ENCODE peak calls at places on chromosomes 2 and 18, in ten cellular contexts. One of them, this sample, is unnamed.

GRCh38 chr2:55047677-55048299 is 2.5 kb downstream of the RTN4 start:
- DNase-seq in K562: no peak
- DNase-seq in IMR-90: peak
- DNase-seq in uterus: no peak
- DNase-seq in right lobe of liver: no peak
- DNase-seq in ovary: no peak
- DNase-seq in Peyer's patch: no peak
- DNase-seq in adrenal gland: peak
- DNase-seq in suprapubic skin: no peak
- DNase-seq in spleen: no peak
- DNase-seq in this sample: no peak

GRCh38 chr2:147017976-147018645 is 826.7 kb upstream of the ACVR2A start:
- DNase-seq in K562: no peak
- DNase-seq in IMR-90: no peak
- DNase-seq in uterus: no peak
- DNase-seq in right lobe of liver: no peak
- DNase-seq in ovary: no peak
- DNase-seq in Peyer's patch: no peak
- DNase-seq in adrenal gland: no peak
- DNase-seq in suprapubic skin: no peak
- DNase-seq in spleen: no peak
- DNase-seq in this sample: no peak

GRCh38 chr18:72697706-72698105 is 153.6 kb upstream of the CBLN2 start:
- DNase-seq in K562: no peak
- DNase-seq in IMR-90: no peak
- DNase-seq in uterus: no peak
- DNase-seq in right lobe of liver: no peak
- DNase-seq in ovary: no peak
- DNase-seq in Peyer's patch: no peak
- DNase-seq in adrenal gland: no peak
- DNase-seq in suprapubic skin: no peak
- DNase-seq in spleen: no peak
- DNase-seq in this sample: no peak

GRCh38 chr2:178280261-178280852 is 86.0 kb downstream of the OSBPL6 start:
- DNase-seq in K562: peak
- DNase-seq in IMR-90: peak
- DNase-seq in uterus: no peak
- DNase-seq in right lobe of liver: no peak
- DNase-seq in ovary: peak
- DNase-seq in Peyer's patch: no peak
- DNase-seq in adrenal gland: peak
- DNase-seq in suprapubic skin: no peak
- DNase-seq in spleen: no peak
- DNase-seq in this sample: no peak

GRCh38 chr2:172086349-172087190 is 1.3 kb downstream of the DLX1 start:
- DNase-seq in K562: no peak
- DNase-seq in IMR-90: no peak
- DNase-seq in uterus: no peak
- DNase-seq in right lobe of liver: no peak
- DNase-seq in ovary: no peak
- DNase-seq in Peyer's patch: peak
- DNase-seq in adrenal gland: no peak
- DNase-seq in suprapubic skin: no peak
- DNase-seq in spleen: peak
- DNase-seq in this sample: peak

GRCh38 chr2:30611572-30611971 is 164.5 kb downstream of the LCLAT1 start:
- DNase-seq in K562: no peak
- DNase-seq in IMR-90: no peak
- DNase-seq in uterus: no peak
- DNase-seq in right lobe of liver: no peak
- DNase-seq in ovary: no peak
- DNase-seq in Peyer's patch: no peak
- DNase-seq in adrenal gland: no peak
- DNase-seq in suprapubic skin: no peak
- DNase-seq in spleen: no peak
- DNase-seq in this sample: no peak

GRCh38 chr2:101827246-101827645 is 129.7 kb downstream of the MAP4K4 start:
- DNase-seq in K562: no peak
- DNase-seq in IMR-90: peak
- DNase-seq in uterus: no peak
- DNase-seq in right lobe of liver: no peak
- DNase-seq in ovary: no peak
- DNase-seq in Peyer's patch: no peak
- DNase-seq in adrenal gland: no peak
- DNase-seq in suprapubic skin: no peak
- DNase-seq in spleen: no peak
- DNase-seq in this sample: no peak

GRCh38 chr2:215883799-215884198 is 129.6 kb downstream of the MREG start:
- DNase-seq in K562: no peak
- DNase-seq in IMR-90: no peak
- DNase-seq in uterus: no peak
- DNase-seq in right lobe of liver: no peak
- DNase-seq in ovary: no peak
- DNase-seq in Peyer's patch: no peak
- DNase-seq in adrenal gland: no peak
- DNase-seq in suprapubic skin: no peak
- DNase-seq in spleen: no peak
- DNase-seq in this sample: no peak

GRCh38 chr2:68849579-68850030 is 21.6 kb downstream of the BMP10 start:
- DNase-seq in K562: peak
- DNase-seq in IMR-90: peak
- DNase-seq in uterus: no peak
- DNase-seq in right lobe of liver: no peak
- DNase-seq in ovary: no peak
- DNase-seq in Peyer's patch: no peak
- DNase-seq in adrenal gland: no peak
- DNase-seq in suprapubic skin: no peak
- DNase-seq in spleen: no peak
- DNase-seq in this sample: no peak

GRCh38 chr2:217064234-217065103 is 204.6 kb upstream of the TNP1 start:
- DNase-seq in K562: no peak
- DNase-seq in IMR-90: no peak
- DNase-seq in uterus: peak
- DNase-seq in right lobe of liver: no peak
- DNase-seq in ovary: peak
- DNase-seq in Peyer's patch: no peak
- DNase-seq in adrenal gland: peak
- DNase-seq in suprapubic skin: no peak
- DNase-seq in spleen: no peak
- DNase-seq in this sample: peak

GRCh38 chr2:237866119-237866621 is 6.7 kb downstream of the RAMP1 start:
- DNase-seq in K562: no peak
- DNase-seq in IMR-90: peak
- DNase-seq in uterus: no peak
- DNase-seq in right lobe of liver: no peak
- DNase-seq in ovary: peak
- DNase-seq in Peyer's patch: no peak
- DNase-seq in adrenal gland: no peak
- DNase-seq in suprapubic skin: no peak
- DNase-seq in spleen: peak
- DNase-seq in this sample: no peak

GRCh38 chr18:36481935-36482334 is 184.4 kb downstream of the FHOD3 start:
- DNase-seq in K562: no peak
- DNase-seq in IMR-90: no peak
- DNase-seq in uterus: no peak
- DNase-seq in right lobe of liver: no peak
- DNase-seq in ovary: no peak
- DNase-seq in Peyer's patch: no peak
- DNase-seq in adrenal gland: no peak
- DNase-seq in suprapubic skin: no peak
- DNase-seq in spleen: no peak
- DNase-seq in this sample: no peak

GRCh38 chr2:98445167-98445522 is 487 bp downstream of the INPP4A start:
- DNase-seq in K562: no peak
- DNase-seq in IMR-90: no peak
- DNase-seq in uterus: no peak
- DNase-seq in right lobe of liver: no peak
- DNase-seq in ovary: no peak
- DNase-seq in Peyer's patch: no peak
- DNase-seq in adrenal gland: no peak
- DNase-seq in suprapubic skin: no peak
- DNase-seq in spleen: peak
- DNase-seq in this sample: no peak

GRCh38 chr18:28723506-28723905 is 546.6 kb upstream of the CDH2 start:
- DNase-seq in K562: no peak
- DNase-seq in IMR-90: peak
- DNase-seq in uterus: no peak
- DNase-seq in right lobe of liver: no peak
- DNase-seq in ovary: no peak
- DNase-seq in Peyer's patch: no peak
- DNase-seq in adrenal gland: no peak
- DNase-seq in suprapubic skin: no peak
- DNase-seq in spleen: no peak
- DNase-seq in this sample: no peak

GRCh38 chr2:114631146-114631545 is 188.7 kb downstream of the DPP10 start:
- DNase-seq in K562: no peak
- DNase-seq in IMR-90: no peak
- DNase-seq in uterus: no peak
- DNase-seq in right lobe of liver: no peak
- DNase-seq in ovary: no peak
- DNase-seq in Peyer's patch: no peak
- DNase-seq in adrenal gland: no peak
- DNase-seq in suprapubic skin: no peak
- DNase-seq in spleen: no peak
- DNase-seq in this sample: no peak

GRCh38 chr2:204108301-204108700 is 171.7 kb downstream of the ICOS start:
- DNase-seq in K562: peak
- DNase-seq in IMR-90: no peak
- DNase-seq in uterus: peak
- DNase-seq in right lobe of liver: no peak
- DNase-seq in ovary: peak
- DNase-seq in Peyer's patch: no peak
- DNase-seq in adrenal gland: peak
- DNase-seq in suprapubic skin: no peak
- DNase-seq in spleen: no peak
- DNase-seq in this sample: no peak

GRCh38 chr2:101724113-101724450 is 26.6 kb downstream of the MAP4K4 start:
- DNase-seq in K562: no peak
- DNase-seq in IMR-90: no peak
- DNase-seq in uterus: no peak
- DNase-seq in right lobe of liver: no peak
- DNase-seq in ovary: no peak
- DNase-seq in Peyer's patch: no peak
- DNase-seq in adrenal gland: no peak
- DNase-seq in suprapubic skin: no peak
- DNase-seq in spleen: no peak
- DNase-seq in this sample: no peak

DNA sequence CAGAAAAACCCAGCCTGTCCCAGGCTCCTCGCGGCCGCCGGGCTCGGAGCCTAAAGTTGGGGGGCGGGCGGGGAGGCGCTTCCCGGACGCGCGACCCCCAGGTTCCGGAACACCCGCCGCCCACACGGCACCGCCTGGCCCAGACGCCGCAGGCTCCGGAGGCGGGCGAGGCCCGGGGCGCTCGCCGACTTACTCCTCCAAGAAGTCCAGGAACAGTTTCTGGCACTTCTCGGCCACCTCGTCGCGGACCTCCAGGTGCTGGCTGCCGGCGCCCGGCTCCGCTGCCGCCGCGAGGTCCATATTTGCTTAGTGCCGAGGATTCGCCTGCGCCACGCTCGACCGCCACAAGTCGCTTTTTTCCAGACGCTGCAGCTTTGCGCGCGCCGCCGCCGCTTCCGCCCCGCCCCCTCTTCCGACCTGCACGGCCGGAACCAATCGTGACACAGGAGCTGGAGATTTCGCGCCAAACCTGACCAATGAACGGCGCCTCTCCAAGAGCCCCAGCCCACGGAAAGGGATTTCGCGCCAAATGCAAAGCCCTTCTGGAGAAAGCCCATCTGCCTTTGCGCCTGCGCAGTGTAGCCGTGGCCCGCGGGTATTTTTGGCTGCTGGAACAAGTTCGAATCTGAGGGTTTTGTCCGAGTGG is at the start of gene MCM6:
- DNase-seq in K562: peak
- DNase-seq in IMR-90: peak
- DNase-seq in uterus: peak
- DNase-seq in right lobe of liver: peak
- DNase-seq in ovary: peak
- DNase-seq in Peyer's patch: peak
- DNase-seq in adrenal gland: peak
- DNase-seq in suprapubic skin: peak
- DNase-seq in spleen: peak
- DNase-seq in this sample: peak
- TF ChIP-seq POLR2A in K562: peak
- TF ChIP-seq POLR2A in IMR-90: no peak
- TF ChIP-seq POLR2A in uterus: peak
- TF ChIP-seq POLR2A in right lobe of liver: peak
- TF ChIP-seq POLR2A in ovary: no peak
- TF ChIP-seq POLR2A in Peyer's patch: peak
- TF ChIP-seq POLR2A in adrenal gland: no peak
- TF ChIP-seq POLR2A in suprapubic skin: no peak
- TF ChIP-seq POLR2A in spleen: no peak
- TF ChIP-seq POLR2A in this sample: peak

GRCh38 chr2:196538189-196538588 is 101.3 kb upstream of the CCDC150 start:
- DNase-seq in K562: no peak
- DNase-seq in IMR-90: no peak
- DNase-seq in uterus: no peak
- DNase-seq in right lobe of liver: no peak
- DNase-seq in ovary: no peak
- DNase-seq in Peyer's patch: no peak
- DNase-seq in adrenal gland: no peak
- DNase-seq in suprapubic skin: no peak
- DNase-seq in spleen: no peak
- DNase-seq in this sample: no peak
- H3K27ac ChIP-seq in K562: no peak
- H3K27ac ChIP-seq in IMR-90: no peak
- H3K27ac ChIP-seq in uterus: no peak
- H3K27ac ChIP-seq in right lobe of liver: no peak
- H3K27ac ChIP-seq in ovary: no peak
- H3K27ac ChIP-seq in Peyer's patch: no peak
- H3K27ac ChIP-seq in adrenal gland: no peak
- H3K27ac ChIP-seq in suprapubic skin: no peak
- H3K27ac ChIP-seq in spleen: no peak
- H3K27ac ChIP-seq in this sample: no peak

GRCh38 chr2:168247341-168248305 is at the start of gene STK39:
- DNase-seq in K562: peak
- DNase-seq in IMR-90: peak
- DNase-seq in uterus: peak
- DNase-seq in right lobe of liver: peak
- DNase-seq in ovary: peak
- DNase-seq in Peyer's patch: peak
- DNase-seq in adrenal gland: peak
- DNase-seq in suprapubic skin: peak
- DNase-seq in spleen: peak
- DNase-seq in this sample: peak
- TF ChIP-seq POLR2A in K562: no peak
- TF ChIP-seq POLR2A in IMR-90: no peak
- TF ChIP-seq POLR2A in uterus: no peak
- TF ChIP-seq POLR2A in right lobe of liver: no peak
- TF ChIP-seq POLR2A in ovary: no peak
- TF ChIP-seq POLR2A in Peyer's patch: peak
- TF ChIP-seq POLR2A in adrenal gland: no peak
- TF ChIP-seq POLR2A in suprapubic skin: no peak
- TF ChIP-seq POLR2A in spleen: no peak
- TF ChIP-seq POLR2A in this sample: peak

DNA sequence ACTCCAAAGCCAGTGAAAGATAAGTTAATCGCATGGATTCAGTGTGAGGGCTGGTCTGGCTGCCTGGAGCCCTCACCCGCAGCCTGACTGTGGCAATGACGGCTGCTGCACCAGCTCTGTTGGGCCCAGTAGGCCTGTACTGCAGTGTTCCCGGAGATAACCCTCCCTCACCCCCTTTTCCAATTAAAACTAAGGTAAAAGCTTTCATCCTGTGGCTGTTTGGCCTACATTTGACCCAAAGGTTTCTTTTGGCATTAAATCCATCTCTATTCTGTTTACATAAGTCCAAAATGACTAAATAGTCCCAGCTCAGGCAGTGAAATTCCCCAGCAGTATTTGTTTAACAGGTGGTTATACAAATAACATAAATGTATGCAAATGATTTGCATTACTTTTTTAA is 77.8 kb downstream of the ZNF532 start:
- DNase-seq in K562: no peak
- DNase-seq in IMR-90: no peak
- DNase-seq in uterus: no peak
- DNase-seq in right lobe of liver: no peak
- DNase-seq in ovary: no peak
- DNase-seq in Peyer's patch: no peak
- DNase-seq in adrenal gland: no peak
- DNase-seq in suprapubic skin: no peak
- DNase-seq in spleen: no peak
- DNase-seq in this sample: peak
- H3K27ac ChIP-seq in K562: no peak
- H3K27ac ChIP-seq in IMR-90: no peak
- H3K27ac ChIP-seq in uterus: no peak
- H3K27ac ChIP-seq in right lobe of liver: no peak
- H3K27ac ChIP-seq in ovary: no peak
- H3K27ac ChIP-seq in Peyer's patch: no peak
- H3K27ac ChIP-seq in adrenal gland: no peak
- H3K27ac ChIP-seq in suprapubic skin: no peak
- H3K27ac ChIP-seq in spleen: peak
- H3K27ac ChIP-seq in this sample: no peak

This sample was measured in upper lobe of left lung.